ENCODE peak calls at places on chromosomes 11 and 22, in eight cellular contexts. One of them, this sample, is unnamed. For H3K9me3, the result is how much of the 10 kb centered on the place peaks cover.

GRCh38 chr11:36425593-36426206 is 84.4 kb downstream of the TRAF6 start:
- DNase-seq in GM12878: no peak
- DNase-seq in CD4-positive, alpha-beta T cell: no peak
- DNase-seq in right lobe of liver: no peak
- DNase-seq in iPS DF 6.9: no peak
- DNase-seq in A549: no peak
- DNase-seq in T-helper 17 cell: no peak
- DNase-seq in HepG2: no peak
- DNase-seq in this sample: no peak

GRCh38 chr11:126636911-126637799 is 281.7 kb downstream of the ST3GAL4 start:
- DNase-seq in HepG2: no peak
- DNase-seq in T-helper 17 cell: no peak
- DNase-seq in CD4-positive, alpha-beta T cell: no peak
- DNase-seq in right lobe of liver: no peak
- DNase-seq in A549: peak
- DNase-seq in iPS DF 6.9: no peak
- DNase-seq in GM12878: no peak
- DNase-seq in this sample: no peak

GRCh38 chr11:130480721-130481140 is 32.3 kb downstream of the ADAMTS15 start:
- DNase-seq in GM12878: no peak
- DNase-seq in HepG2: no peak
- DNase-seq in CD4-positive, alpha-beta T cell: no peak
- DNase-seq in T-helper 17 cell: no peak
- DNase-seq in A549: no peak
- DNase-seq in iPS DF 6.9: no peak
- DNase-seq in right lobe of liver: no peak
- DNase-seq in this sample: no peak

GRCh38 chr11:65132238-65132987 is 1.9 kb downstream of the SYVN1 start:
- DNase-seq in A549: no peak
- DNase-seq in HepG2: no peak
- DNase-seq in T-helper 17 cell: no peak
- DNase-seq in right lobe of liver: peak
- DNase-seq in CD4-positive, alpha-beta T cell: no peak
- DNase-seq in iPS DF 6.9: no peak
- DNase-seq in GM12878: no peak
- DNase-seq in this sample: no peak

GRCh38 chr11:118789501-118790356 is 1.2 kb downstream of the DDX6 start:
- DNase-seq in CD4-positive, alpha-beta T cell: no peak
- DNase-seq in T-helper 17 cell: peak
- DNase-seq in A549: peak
- DNase-seq in iPS DF 6.9: no peak
- DNase-seq in right lobe of liver: no peak
- DNase-seq in GM12878: peak
- DNase-seq in HepG2: no peak
- DNase-seq in this sample: no peak

GRCh38 chr11:102530558-102530957 is at the start of gene MMP7:
- DNase-seq in GM12878: no peak
- DNase-seq in A549: peak
- DNase-seq in CD4-positive, alpha-beta T cell: no peak
- DNase-seq in right lobe of liver: no peak
- DNase-seq in T-helper 17 cell: no peak
- DNase-seq in HepG2: no peak
- DNase-seq in iPS DF 6.9: no peak
- DNase-seq in this sample: no peak

GRCh38 chr11:113111156-113111555 is 149.9 kb downstream of the NCAM1 start:
- DNase-seq in A549: no peak
- DNase-seq in HepG2: no peak
- DNase-seq in CD4-positive, alpha-beta T cell: no peak
- DNase-seq in GM12878: no peak
- DNase-seq in right lobe of liver: no peak
- DNase-seq in iPS DF 6.9: no peak
- DNase-seq in T-helper 17 cell: no peak
- DNase-seq in this sample: no peak

GRCh38 chr11:117915672-117916235 is 13.4 kb downstream of the TMPRSS13 start:
- DNase-seq in GM12878: no peak
- DNase-seq in T-helper 17 cell: no peak
- DNase-seq in iPS DF 6.9: no peak
- DNase-seq in right lobe of liver: no peak
- DNase-seq in HepG2: no peak
- DNase-seq in CD4-positive, alpha-beta T cell: peak
- DNase-seq in A549: no peak
- DNase-seq in this sample: no peak

GRCh38 chr11:64885367-64886286 is 7.2 kb upstream of the EHD1 start:
- DNase-seq in iPS DF 6.9: no peak
- DNase-seq in right lobe of liver: no peak
- DNase-seq in GM12878: no peak
- DNase-seq in HepG2: peak
- DNase-seq in A549: peak
- DNase-seq in T-helper 17 cell: no peak
- DNase-seq in CD4-positive, alpha-beta T cell: no peak
- DNase-seq in this sample: no peak

GRCh38 chr11:66729447-66729846 is 431 bp upstream of the SPTBN2 start:
- DNase-seq in CD4-positive, alpha-beta T cell: no peak
- DNase-seq in iPS DF 6.9: no peak
- DNase-seq in A549: no peak
- DNase-seq in GM12878: no peak
- DNase-seq in right lobe of liver: no peak
- DNase-seq in T-helper 17 cell: no peak
- DNase-seq in HepG2: no peak
- DNase-seq in this sample: no peak

GRCh38 chr22:37334859-37335818 is 52.8 kb downstream of the CYTH4 start:
- DNase-seq in CD4-positive, alpha-beta T cell: no peak
- DNase-seq in iPS DF 6.9: no peak
- DNase-seq in GM12878: no peak
- DNase-seq in HepG2: no peak
- DNase-seq in T-helper 17 cell: no peak
- DNase-seq in A549: peak
- DNase-seq in right lobe of liver: no peak
- DNase-seq in this sample: no peak

GRCh38 chr11:61345954-61346814 is 13.2 kb downstream of the TKFC start:
- DNase-seq in CD4-positive, alpha-beta T cell: peak
- DNase-seq in A549: no peak
- DNase-seq in iPS DF 6.9: no peak
- DNase-seq in GM12878: no peak
- DNase-seq in right lobe of liver: no peak
- DNase-seq in HepG2: no peak
- DNase-seq in T-helper 17 cell: no peak
- DNase-seq in this sample: no peak

GRCh38 chr11:62496676-62497075 is 49.9 kb downstream of the AHNAK start:
- DNase-seq in A549: no peak
- DNase-seq in T-helper 17 cell: no peak
- DNase-seq in GM12878: no peak
- DNase-seq in HepG2: no peak
- DNase-seq in right lobe of liver: no peak
- DNase-seq in iPS DF 6.9: no peak
- DNase-seq in CD4-positive, alpha-beta T cell: no peak
- DNase-seq in this sample: no peak

GRCh38 chr11:124629961-124630360 is 7.3 kb downstream of the TBRG1 start:
- DNase-seq in iPS DF 6.9: no peak
- DNase-seq in CD4-positive, alpha-beta T cell: no peak
- DNase-seq in right lobe of liver: no peak
- DNase-seq in HepG2: no peak
- DNase-seq in T-helper 17 cell: no peak
- DNase-seq in A549: no peak
- DNase-seq in GM12878: no peak
- DNase-seq in this sample: no peak

GRCh38 chr11:79081441-79082124 is 359.2 kb downstream of the TENM4 start:
- DNase-seq in HepG2: no peak
- DNase-seq in CD4-positive, alpha-beta T cell: no peak
- DNase-seq in A549: no peak
- DNase-seq in T-helper 17 cell: no peak
- DNase-seq in iPS DF 6.9: no peak
- DNase-seq in GM12878: no peak
- DNase-seq in right lobe of liver: no peak
- DNase-seq in this sample: no peak

GRCh38 chr11:75280227-75280671 is 39.7 kb downstream of the TPBGL start:
- DNase-seq in CD4-positive, alpha-beta T cell: peak
- DNase-seq in right lobe of liver: peak
- DNase-seq in T-helper 17 cell: peak
- DNase-seq in HepG2: peak
- DNase-seq in GM12878: peak
- DNase-seq in A549: peak
- DNase-seq in iPS DF 6.9: peak
- DNase-seq in this sample: peak

GRCh38 chr22:41762980-41763779 is 37.3 kb upstream of the CCDC134 start:
- DNase-seq in iPS DF 6.9: peak
- DNase-seq in HepG2: peak
- DNase-seq in CD4-positive, alpha-beta T cell: peak
- DNase-seq in A549: peak
- DNase-seq in T-helper 17 cell: no peak
- DNase-seq in right lobe of liver: no peak
- DNase-seq in GM12878: no peak
- DNase-seq in this sample: no peak

GRCh38 chr22:50418624-50419023 is 56.2 kb downstream of the SBF1 start:
- DNase-seq in iPS DF 6.9: no peak
- DNase-seq in T-helper 17 cell: no peak
- DNase-seq in GM12878: no peak
- DNase-seq in right lobe of liver: no peak
- DNase-seq in A549: no peak
- DNase-seq in CD4-positive, alpha-beta T cell: no peak
- DNase-seq in HepG2: no peak
- DNase-seq in this sample: no peak

GRCh38 chr22:46971141-46971775 is 208.8 kb downstream of the TBC1D22A start:
- DNase-seq in HepG2: no peak
- DNase-seq in CD4-positive, alpha-beta T cell: no peak
- DNase-seq in T-helper 17 cell: no peak
- DNase-seq in GM12878: no peak
- DNase-seq in A549: no peak
- DNase-seq in right lobe of liver: no peak
- DNase-seq in iPS DF 6.9: no peak
- DNase-seq in this sample: no peak

GRCh38 chr11:43954241-43954640 is 11.8 kb downstream of the C11orf96 start:
- DNase-seq in T-helper 17 cell: no peak
- DNase-seq in right lobe of liver: no peak
- DNase-seq in CD4-positive, alpha-beta T cell: no peak
- DNase-seq in iPS DF 6.9: no peak
- DNase-seq in A549: no peak
- DNase-seq in GM12878: no peak
- DNase-seq in HepG2: no peak
- DNase-seq in this sample: no peak

GRCh38 chr11:64967376-64967775 is 4.5 kb downstream of the MAJIN start:
- DNase-seq in right lobe of liver: no peak
- DNase-seq in iPS DF 6.9: no peak
- DNase-seq in A549: no peak
- DNase-seq in HepG2: no peak
- DNase-seq in CD4-positive, alpha-beta T cell: no peak
- DNase-seq in T-helper 17 cell: no peak
- DNase-seq in GM12878: no peak
- DNase-seq in this sample: no peak

GRCh38 chr22:44455963-44456358 is 42.1 kb downstream of the RTL6 start:
- DNase-seq in right lobe of liver: no peak
- DNase-seq in iPS DF 6.9: no peak
- DNase-seq in HepG2: no peak
- DNase-seq in T-helper 17 cell: no peak
- DNase-seq in A549: no peak
- DNase-seq in GM12878: no peak
- DNase-seq in CD4-positive, alpha-beta T cell: no peak
- DNase-seq in this sample: no peak

GRCh38 chr11:100338144-100338840 is 348.8 kb upstream of the ARHGAP42 start:
- DNase-seq in right lobe of liver: no peak
- DNase-seq in GM12878: no peak
- DNase-seq in CD4-positive, alpha-beta T cell: no peak
- DNase-seq in iPS DF 6.9: no peak
- DNase-seq in T-helper 17 cell: no peak
- DNase-seq in A549: no peak
- DNase-seq in HepG2: no peak
- DNase-seq in this sample: no peak
- H3K9me3 ChIP-seq in right lobe of liver: under half
- H3K9me3 ChIP-seq in GM12878: under half
- H3K9me3 ChIP-seq in CD4-positive, alpha-beta T cell: under half
- H3K9me3 ChIP-seq in iPS DF 6.9: under half
- H3K9me3 ChIP-seq in T-helper 17 cell: under half
- H3K9me3 ChIP-seq in A549: under half
- H3K9me3 ChIP-seq in HepG2: under half
- H3K9me3 ChIP-seq in this sample: under half

GRCh38 chr11:134475951-134476350 is 63.9 kb upstream of the B3GAT1 start:
- DNase-seq in right lobe of liver: no peak
- DNase-seq in iPS DF 6.9: no peak
- DNase-seq in A549: no peak
- DNase-seq in T-helper 17 cell: no peak
- DNase-seq in GM12878: no peak
- DNase-seq in CD4-positive, alpha-beta T cell: no peak
- DNase-seq in HepG2: no peak
- DNase-seq in this sample: no peak
- H3K9me3 ChIP-seq in right lobe of liver: under half
- H3K9me3 ChIP-seq in iPS DF 6.9: under half
- H3K9me3 ChIP-seq in A549: under half
- H3K9me3 ChIP-seq in T-helper 17 cell: under half
- H3K9me3 ChIP-seq in GM12878: under half
- H3K9me3 ChIP-seq in CD4-positive, alpha-beta T cell: under half
- H3K9me3 ChIP-seq in HepG2: under half
- H3K9me3 ChIP-seq in this sample: under half

DNA sequence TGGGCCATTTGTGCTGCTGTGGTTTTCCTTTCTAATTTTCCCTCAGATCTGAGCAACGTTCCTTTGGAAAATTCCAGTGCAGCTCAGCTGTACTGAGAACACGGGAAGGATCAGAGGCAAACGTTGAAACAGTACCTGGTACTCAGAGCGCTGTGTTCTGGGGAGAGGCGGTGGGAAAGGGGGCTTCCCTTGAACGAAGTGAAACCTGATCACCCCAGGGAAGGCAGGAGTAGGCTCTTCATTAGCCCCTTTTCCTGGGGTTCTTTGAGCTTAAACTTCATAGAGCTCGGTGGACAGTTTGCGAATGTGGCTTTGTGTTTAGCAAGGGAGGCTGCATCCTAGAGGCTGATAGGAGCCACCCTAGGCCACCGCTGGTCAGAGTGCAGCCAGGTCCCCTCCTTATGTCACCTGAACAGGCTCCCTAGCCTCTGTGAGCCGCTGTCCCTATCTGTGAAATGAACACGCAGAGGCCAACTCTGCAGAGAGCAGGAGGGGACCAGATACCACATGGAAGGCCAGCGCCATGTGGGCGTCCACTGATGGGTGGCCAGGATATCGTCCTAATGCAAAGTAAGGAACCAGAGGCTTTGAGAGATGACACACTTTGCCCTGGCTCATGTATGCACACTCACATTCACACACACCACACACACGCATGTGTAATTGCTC is 1464.8 kb downstream of the BRD1 start:
- DNase-seq in A549: no peak
- DNase-seq in T-helper 17 cell: no peak
- DNase-seq in GM12878: no peak
- DNase-seq in CD4-positive, alpha-beta T cell: peak
- DNase-seq in right lobe of liver: peak
- DNase-seq in iPS DF 6.9: no peak
- DNase-seq in HepG2: no peak
- DNase-seq in this sample: no peak
- H3K9me3 ChIP-seq in A549: under half
- H3K9me3 ChIP-seq in T-helper 17 cell: under half
- H3K9me3 ChIP-seq in GM12878: under half
- H3K9me3 ChIP-seq in CD4-positive, alpha-beta T cell: under half
- H3K9me3 ChIP-seq in right lobe of liver: under half
- H3K9me3 ChIP-seq in iPS DF 6.9: under half
- H3K9me3 ChIP-seq in HepG2: under half
- H3K9me3 ChIP-seq in this sample: under half

DNA sequence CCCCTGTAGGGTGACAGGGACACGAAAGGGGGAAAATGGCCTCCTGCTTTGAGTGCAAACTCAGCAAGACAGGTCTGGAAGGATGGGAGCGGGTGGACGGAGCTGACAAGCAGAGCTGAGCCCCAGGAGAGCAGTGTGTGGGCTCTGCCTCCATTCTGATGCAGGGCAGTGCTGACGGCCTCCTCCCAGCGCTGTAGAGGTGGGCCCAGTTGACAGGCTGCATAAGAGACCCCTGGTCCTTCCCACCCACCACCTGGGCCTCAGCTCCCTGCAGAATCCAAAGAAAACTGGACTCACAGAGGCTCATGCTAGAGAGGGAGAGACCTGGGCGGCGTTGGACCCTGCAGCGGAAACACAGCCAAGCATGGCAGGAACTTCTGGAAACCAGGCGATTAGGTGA is 1113.4 kb downstream of the BRD1 start:
- DNase-seq in A549: no peak
- DNase-seq in GM12878: no peak
- DNase-seq in CD4-positive, alpha-beta T cell: no peak
- DNase-seq in HepG2: no peak
- DNase-seq in right lobe of liver: peak
- DNase-seq in T-helper 17 cell: no peak
- DNase-seq in iPS DF 6.9: no peak
- DNase-seq in this sample: no peak
- H3K9me3 ChIP-seq in A549: under half
- H3K9me3 ChIP-seq in GM12878: under half
- H3K9me3 ChIP-seq in CD4-positive, alpha-beta T cell: under half
- H3K9me3 ChIP-seq in HepG2: under half
- H3K9me3 ChIP-seq in right lobe of liver: under half
- H3K9me3 ChIP-seq in T-helper 17 cell: under half
- H3K9me3 ChIP-seq in iPS DF 6.9: under half
- H3K9me3 ChIP-seq in this sample: under half